ENCODE peak calls at places on chromosomes 11 and 22, in nine cellular contexts. J, Q, C, W, U, N, B, M and L are unnamed samples.

GRCh38 chr22:35552186-35552842 is 11.7 kb downstream of the RASD2 start:
- DNase-seq in Q (no peak), J (peak; percentile 60), N (peak; percentile 70), C (no peak), W (no peak), M (peak; percentile 27), U (no peak), B (peak; percentile 94), L (no peak)

GRCh38 chr22:32079110-32080089 is 36.3 kb downstream of the SLC5A1 start:
- DNase-seq in Q (no peak), W (no peak), N (no peak), M (no peak), C (no peak), U (no peak), J (no peak), B (no peak), L (no peak)

GRCh38 chr22:49079027-49079725 is 748.5 kb downstream of the BRD1 start:
- DNase-seq in W (no peak), J (no peak), N (no peak), B (peak; percentile 50), Q (no peak), U (no peak), C (peak; percentile 75), M (no peak), L (no peak)

GRCh38 chr22:23302171-23303002 is 122.1 kb downstream of the BCR start:
- DNase-seq in M (no peak), W (no peak), U (no peak), Q (no peak), B (no peak), J (no peak), N (no peak), C (peak; percentile 69), L (no peak)

GRCh38 chr11:8674859-8675258 is 7.6 kb downstream of the TRIM66 start:
- DNase-seq in U (no peak), J (no peak), W (no peak), B (no peak), M (no peak), Q (no peak), C (no peak), N (no peak), L (no peak)

GRCh38 chr11:13874596-13874995 is 87.9 kb upstream of the SPON1 start:
- DNase-seq in U (no peak), W (no peak), N (no peak), M (no peak), J (no peak), B (no peak), C (no peak), Q (no peak), L (no peak)

GRCh38 chr22:38244106-38244505 is 28.7 kb downstream of the TMEM184B start:
- DNase-seq in N (no peak), W (no peak), B (no peak), U (no peak), M (no peak), J (no peak), Q (no peak), C (no peak), L (no peak)

GRCh38 chr11:11789735-11790369 is 51.9 kb upstream of the USP47 start:
- DNase-seq in N (no peak), U (no peak), W (no peak), B (no peak), J (no peak), C (no peak), Q (no peak), M (no peak), L (no peak)

GRCh38 chr11:95924414-95924760 is 480 bp upstream of the MTMR2 start:
- DNase-seq in W (no peak), C (no peak), N (no peak), J (no peak), B (no peak), Q (no peak), U (no peak), M (peak; percentile 52), L (no peak)

GRCh38 chr11:131868769-131869482 is 498.5 kb downstream of the NTM start:
- DNase-seq in M (no peak), B (no peak), W (no peak), Q (no peak), U (no peak), N (no peak), C (no peak), J (no peak), L (no peak)